ENCODE peak calls at places on chromosomes 6 and 20, in seven cellular contexts. One of them, this sample, is unnamed. For H3K27me3, the result is how much of the 10 kb centered on the place peaks cover.

GRCh38 chr6:87618531-87618930 is 28.6 kb downstream of the ORC3 start:
- DNase-seq in transverse colon: no peak
- DNase-seq in endothelial cell of umbilical vein: no peak
- DNase-seq in HCT116: no peak
- DNase-seq in vagina: no peak
- DNase-seq in breast epithelium: no peak
- DNase-seq in stomach: no peak
- DNase-seq in this sample: no peak

GRCh38 chr20:64033981-64034493 is 1.9 kb upstream of the C20orf204 start:
- DNase-seq in transverse colon: no peak
- DNase-seq in endothelial cell of umbilical vein: no peak
- DNase-seq in HCT116: no peak
- DNase-seq in vagina: no peak
- DNase-seq in breast epithelium: no peak
- DNase-seq in stomach: no peak
- DNase-seq in this sample: no peak

GRCh38 chr6:31900917-31901414 is 920 bp downstream of the ZBTB12 start:
- DNase-seq in transverse colon: peak
- DNase-seq in endothelial cell of umbilical vein: no peak
- DNase-seq in HCT116: no peak
- DNase-seq in vagina: no peak
- DNase-seq in breast epithelium: no peak
- DNase-seq in stomach: no peak
- DNase-seq in this sample: no peak

GRCh38 chr20:15556869-15557268 is 1016.4 kb downstream of the KIF16B start:
- DNase-seq in transverse colon: no peak
- DNase-seq in endothelial cell of umbilical vein: no peak
- DNase-seq in HCT116: no peak
- DNase-seq in vagina: no peak
- DNase-seq in breast epithelium: no peak
- DNase-seq in stomach: no peak
- DNase-seq in this sample: no peak

GRCh38 chr6:36362551-36363389 is 24.7 kb downstream of the ETV7 start:
- DNase-seq in transverse colon: no peak
- DNase-seq in endothelial cell of umbilical vein: no peak
- DNase-seq in HCT116: no peak
- DNase-seq in vagina: no peak
- DNase-seq in breast epithelium: no peak
- DNase-seq in stomach: no peak
- DNase-seq in this sample: no peak

GRCh38 chr20:45097485-45098095 is 3.3 kb downstream of the KCNS1 start:
- DNase-seq in transverse colon: peak
- DNase-seq in endothelial cell of umbilical vein: peak
- DNase-seq in HCT116: no peak
- DNase-seq in vagina: no peak
- DNase-seq in breast epithelium: no peak
- DNase-seq in stomach: no peak
- DNase-seq in this sample: no peak

GRCh38 chr6:158686311-158686710 is 36.5 kb downstream of the SYTL3 start:
- DNase-seq in transverse colon: no peak
- DNase-seq in endothelial cell of umbilical vein: no peak
- DNase-seq in HCT116: no peak
- DNase-seq in vagina: no peak
- DNase-seq in breast epithelium: no peak
- DNase-seq in stomach: no peak
- DNase-seq in this sample: peak

GRCh38 chr6:12174878-12175277 is 115.3 kb upstream of the EDN1 start:
- DNase-seq in transverse colon: no peak
- DNase-seq in endothelial cell of umbilical vein: no peak
- DNase-seq in HCT116: no peak
- DNase-seq in vagina: no peak
- DNase-seq in breast epithelium: no peak
- DNase-seq in stomach: no peak
- DNase-seq in this sample: no peak

GRCh38 chr6:55886185-55886836 is 10.9 kb upstream of the BMP5 start:
- DNase-seq in transverse colon: no peak
- DNase-seq in endothelial cell of umbilical vein: peak
- DNase-seq in HCT116: peak
- DNase-seq in vagina: no peak
- DNase-seq in breast epithelium: no peak
- DNase-seq in stomach: no peak
- DNase-seq in this sample: no peak

GRCh38 chr6:35173068-35174042 is 32.2 kb upstream of the TCP11 start:
- DNase-seq in transverse colon: no peak
- DNase-seq in endothelial cell of umbilical vein: no peak
- DNase-seq in HCT116: no peak
- DNase-seq in vagina: no peak
- DNase-seq in breast epithelium: no peak
- DNase-seq in stomach: no peak
- DNase-seq in this sample: no peak

GRCh38 chr6:152471459-152472070 is 165.6 kb downstream of the SYNE1 start:
- DNase-seq in transverse colon: no peak
- DNase-seq in endothelial cell of umbilical vein: no peak
- DNase-seq in HCT116: no peak
- DNase-seq in vagina: no peak
- DNase-seq in breast epithelium: no peak
- DNase-seq in stomach: no peak
- DNase-seq in this sample: no peak

GRCh38 chr20:62367483-62368302 is 581 bp upstream of the LAMA5 start:
- DNase-seq in transverse colon: peak
- DNase-seq in endothelial cell of umbilical vein: no peak
- DNase-seq in HCT116: no peak
- DNase-seq in vagina: no peak
- DNase-seq in breast epithelium: no peak
- DNase-seq in stomach: peak
- DNase-seq in this sample: no peak

GRCh38 chr6:149032599-149033405 is 284.7 kb upstream of the TAB2 start:
- DNase-seq in transverse colon: no peak
- DNase-seq in endothelial cell of umbilical vein: no peak
- DNase-seq in HCT116: no peak
- DNase-seq in vagina: no peak
- DNase-seq in breast epithelium: no peak
- DNase-seq in stomach: no peak
- DNase-seq in this sample: no peak

GRCh38 chr20:4108495-4109306 is 93.3 kb upstream of the RNF24 start:
- DNase-seq in transverse colon: peak
- DNase-seq in endothelial cell of umbilical vein: peak
- DNase-seq in HCT116: peak
- DNase-seq in vagina: no peak
- DNase-seq in breast epithelium: no peak
- DNase-seq in stomach: peak
- DNase-seq in this sample: peak

GRCh38 chr20:34604980-34605788 is 46.7 kb downstream of the MAP1LC3A start:
- DNase-seq in transverse colon: no peak
- DNase-seq in endothelial cell of umbilical vein: peak
- DNase-seq in HCT116: no peak
- DNase-seq in vagina: no peak
- DNase-seq in breast epithelium: no peak
- DNase-seq in stomach: no peak
- DNase-seq in this sample: no peak

GRCh38 chr6:62803094-62803493 is 408.2 kb upstream of the FKBP1C start:
- DNase-seq in transverse colon: no peak
- DNase-seq in endothelial cell of umbilical vein: no peak
- DNase-seq in HCT116: no peak
- DNase-seq in vagina: no peak
- DNase-seq in breast epithelium: no peak
- DNase-seq in stomach: no peak
- DNase-seq in this sample: no peak

GRCh38 chr6:89414215-89414614 is 2.1 kb upstream of the RRAGD start:
- DNase-seq in transverse colon: no peak
- DNase-seq in endothelial cell of umbilical vein: no peak
- DNase-seq in HCT116: no peak
- DNase-seq in vagina: no peak
- DNase-seq in breast epithelium: no peak
- DNase-seq in stomach: no peak
- DNase-seq in this sample: no peak

GRCh38 chr6:145838305-145838704 is 23.7 kb upstream of the FBXO30 start:
- DNase-seq in transverse colon: no peak
- DNase-seq in endothelial cell of umbilical vein: no peak
- DNase-seq in HCT116: no peak
- DNase-seq in vagina: no peak
- DNase-seq in breast epithelium: no peak
- DNase-seq in stomach: no peak
- DNase-seq in this sample: no peak

GRCh38 chr6:3825851-3826581 is 23.2 kb upstream of the FAM50B start:
- DNase-seq in transverse colon: peak
- DNase-seq in endothelial cell of umbilical vein: peak
- DNase-seq in HCT116: peak
- DNase-seq in vagina: no peak
- DNase-seq in breast epithelium: peak
- DNase-seq in stomach: peak
- DNase-seq in this sample: peak

GRCh38 chr6:31465185-31465536 is 32.8 kb upstream of the MICB start:
- DNase-seq in transverse colon: no peak
- DNase-seq in endothelial cell of umbilical vein: no peak
- DNase-seq in HCT116: no peak
- DNase-seq in vagina: no peak
- DNase-seq in breast epithelium: no peak
- DNase-seq in stomach: no peak
- DNase-seq in this sample: no peak

GRCh38 chr6:111938710-111939109 is 65.5 kb upstream of the FYN start:
- DNase-seq in transverse colon: no peak
- DNase-seq in endothelial cell of umbilical vein: peak
- DNase-seq in HCT116: no peak
- DNase-seq in vagina: no peak
- DNase-seq in breast epithelium: no peak
- DNase-seq in stomach: no peak
- DNase-seq in this sample: no peak

GRCh38 chr20:38286586-38287502 is 17.1 kb upstream of the BPI start:
- DNase-seq in transverse colon: no peak
- DNase-seq in endothelial cell of umbilical vein: no peak
- DNase-seq in HCT116: no peak
- DNase-seq in vagina: no peak
- DNase-seq in breast epithelium: no peak
- DNase-seq in stomach: no peak
- DNase-seq in this sample: no peak

DNA sequence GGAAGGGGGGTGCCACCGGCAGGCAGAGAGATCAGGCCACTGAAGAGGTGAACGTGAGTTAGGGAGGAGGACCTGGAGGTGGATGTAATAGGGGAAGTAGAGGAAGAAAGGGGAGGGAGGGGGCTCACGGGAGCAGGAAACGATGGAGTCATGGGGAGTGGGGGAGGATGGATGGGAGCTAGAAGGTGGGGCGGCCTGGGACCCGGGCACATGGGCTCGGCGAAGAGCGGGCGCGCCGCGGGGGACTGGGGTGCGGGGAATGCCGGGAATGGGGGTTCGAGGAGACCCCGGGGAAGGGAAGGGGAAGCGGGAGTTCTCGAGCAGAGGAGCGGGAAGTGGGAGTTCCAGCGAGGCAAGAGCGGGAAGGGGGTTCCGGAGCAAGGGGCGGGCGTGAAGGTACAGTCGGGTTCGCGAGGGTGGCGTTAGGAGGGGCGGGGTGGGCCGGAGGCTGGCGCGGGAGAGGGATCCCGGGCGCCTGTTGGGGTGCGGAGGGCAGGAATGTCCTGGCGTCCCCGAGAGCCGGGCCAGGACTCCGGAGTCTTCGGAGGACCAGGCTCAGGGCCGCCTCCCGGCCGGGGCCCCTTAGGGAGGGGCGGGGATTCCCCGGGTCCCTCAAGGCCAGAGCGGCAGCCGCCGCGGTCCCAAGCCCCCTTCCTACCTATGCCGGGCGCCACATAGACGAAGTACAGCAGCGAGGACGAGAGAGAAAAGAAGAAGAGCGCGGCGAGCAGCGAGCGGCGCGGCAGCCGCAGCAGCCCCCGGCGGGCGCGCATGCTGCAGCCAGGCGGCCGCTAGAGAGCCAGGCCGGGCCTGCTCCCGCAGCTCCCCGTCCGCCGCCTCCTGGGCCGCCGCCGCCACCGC is 530 bp downstream of the B4GALT5 start:
- DNase-seq in transverse colon: peak
- DNase-seq in endothelial cell of umbilical vein: peak
- DNase-seq in HCT116: no peak
- DNase-seq in vagina: no peak
- DNase-seq in breast epithelium: no peak
- DNase-seq in stomach: peak
- DNase-seq in this sample: peak
- TF ChIP-seq POLR2A in transverse colon: peak
- TF ChIP-seq POLR2A in endothelial cell of umbilical vein: peak
- TF ChIP-seq POLR2A in HCT116: no peak
- TF ChIP-seq POLR2A in vagina: no peak
- TF ChIP-seq POLR2A in breast epithelium: no peak
- TF ChIP-seq POLR2A in stomach: no peak
- TF ChIP-seq POLR2A in this sample: no peak

GRCh38 chr6:71091167-71091566 is 134.3 kb upstream of the B3GAT2 start:
- DNase-seq in transverse colon: no peak
- DNase-seq in endothelial cell of umbilical vein: no peak
- DNase-seq in HCT116: no peak
- DNase-seq in vagina: no peak
- DNase-seq in breast epithelium: no peak
- DNase-seq in stomach: no peak
- DNase-seq in this sample: no peak
- H3K27me3 ChIP-seq in transverse colon: under half
- H3K27me3 ChIP-seq in endothelial cell of umbilical vein: under half
- H3K27me3 ChIP-seq in HCT116: under half
- H3K27me3 ChIP-seq in vagina: under half
- H3K27me3 ChIP-seq in breast epithelium: under half
- H3K27me3 ChIP-seq in stomach: under half
- H3K27me3 ChIP-seq in this sample: under half

DNA sequence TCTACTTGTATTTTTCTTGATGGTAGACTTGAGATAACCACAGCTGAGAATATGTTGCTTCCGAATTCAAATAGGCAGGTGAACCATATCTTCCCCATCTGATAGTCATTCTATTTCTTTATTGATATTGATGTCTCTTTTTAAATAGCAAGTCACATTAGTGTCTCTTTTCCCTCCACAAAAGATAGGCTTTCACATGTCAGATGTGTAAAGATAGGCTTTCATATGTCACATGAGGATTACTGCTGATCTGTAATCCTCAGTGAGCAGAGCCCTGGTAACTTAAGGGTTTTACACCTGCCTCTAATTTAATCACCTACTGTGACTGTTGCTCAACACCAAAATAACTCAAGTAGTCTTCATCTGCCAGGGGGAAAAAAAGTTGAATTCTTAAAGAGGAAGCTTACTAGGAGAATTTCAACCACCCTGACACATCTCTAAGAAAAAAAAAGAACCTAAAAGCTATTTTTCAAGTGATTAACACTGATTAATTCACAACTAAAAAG is 45.3 kb upstream of the TRDN start:
- DNase-seq in transverse colon: no peak
- DNase-seq in endothelial cell of umbilical vein: no peak
- DNase-seq in HCT116: no peak
- DNase-seq in vagina: no peak
- DNase-seq in breast epithelium: no peak
- DNase-seq in stomach: no peak
- DNase-seq in this sample: no peak
- TF ChIP-seq POLR2AphosphoS5 in transverse colon: no peak
- TF ChIP-seq POLR2AphosphoS5 in endothelial cell of umbilical vein: no peak
- TF ChIP-seq POLR2AphosphoS5 in HCT116: no peak
- TF ChIP-seq POLR2AphosphoS5 in vagina: no peak
- TF ChIP-seq POLR2AphosphoS5 in breast epithelium: no peak
- TF ChIP-seq POLR2AphosphoS5 in stomach: no peak
- TF ChIP-seq POLR2AphosphoS5 in this sample: no peak

DNA sequence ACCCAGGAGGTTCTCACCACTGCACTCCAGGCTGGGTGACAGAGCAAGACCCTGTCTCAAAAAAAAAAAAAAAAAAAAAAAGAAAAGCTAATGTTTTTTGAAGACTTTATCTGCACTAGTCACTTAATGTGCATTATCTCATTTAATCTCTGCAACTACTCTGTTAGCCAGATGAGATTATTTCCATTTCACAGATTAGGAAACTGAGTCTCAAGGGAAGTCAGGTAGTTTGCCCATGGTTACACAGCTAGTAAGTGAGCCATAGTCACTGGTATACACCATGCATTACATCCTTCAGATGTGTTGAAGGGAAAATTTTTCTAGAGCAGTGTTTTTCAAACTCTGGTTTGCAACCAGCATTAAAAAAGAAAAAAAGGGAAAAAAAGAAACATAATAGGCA is 7.2 kb upstream of the SRF start:
- DNase-seq in transverse colon: no peak
- DNase-seq in endothelial cell of umbilical vein: no peak
- DNase-seq in HCT116: no peak
- DNase-seq in vagina: no peak
- DNase-seq in breast epithelium: no peak
- DNase-seq in stomach: no peak
- DNase-seq in this sample: no peak
- TF ChIP-seq POLR2A in transverse colon: no peak
- TF ChIP-seq POLR2A in endothelial cell of umbilical vein: no peak
- TF ChIP-seq POLR2A in HCT116: no peak
- TF ChIP-seq POLR2A in vagina: no peak
- TF ChIP-seq POLR2A in breast epithelium: no peak
- TF ChIP-seq POLR2A in stomach: no peak
- TF ChIP-seq POLR2A in this sample: no peak

This sample was measured in prostate gland.